ENCODE peak calls at places on chromosomes 7 and 10, in seven cellular contexts. M, L, S, G, I, P and R are unnamed samples.

GRCh38 chr7:119842786-119843185 is 430.2 kb upstream of the KCND2 start:
- DNase-seq in S (no peak), G (no peak), P (no peak), M (no peak), L (no peak), I (no peak), R (no peak)

GRCh38 chr7:372546-372938 is 82.6 kb downstream of the FOXL3 start:
- DNase-seq in G (no peak), I (no peak), P (no peak), L (peak; percentile 5), S (no peak), M (no peak), R (no peak)

GRCh38 chr7:8290645-8291308 is 28.8 kb upstream of the ICA1 start:
- DNase-seq in I (no peak), P (peak; percentile 69), M (no peak), G (no peak), L (no peak), S (no peak), R (no peak)

GRCh38 chr10:52314007-52314821 is at the start of gene DKK1:
- DNase-seq in I (peak; percentile 80), P (peak; percentile 65), G (peak; percentile 73), S (no peak), M (peak; percentile 79), L (peak; percentile 41), R (peak; percentile 43)

GRCh38 chr7:11343818-11344413 is 370.2 kb downstream of the PHF14 start:
- DNase-seq in L (no peak), S (no peak), P (no peak), M (peak; percentile 59), G (no peak), I (peak; percentile 13), R (no peak)

GRCh38 chr10:127743205-127743604 is 6.2 kb downstream of the FOXI2 start:
- DNase-seq in S (no peak), I (no peak), G (no peak), L (no peak), M (no peak), P (no peak), R (no peak)

GRCh38 chr7:115672024-115672423 is 358.5 kb downstream of the TFEC start:
- DNase-seq in L (no peak), P (no peak), G (no peak), S (no peak), I (no peak), M (peak; percentile 37), R (no peak)

GRCh38 chr7:158066085-158066484 is 521.5 kb downstream of the PTPRN2 start:
- DNase-seq in G (no peak), I (no peak), S (no peak), M (no peak), P (no peak), L (no peak), R (no peak)

GRCh38 chr10:100786591-100786990 is 41.2 kb downstream of the PAX2 start:
- DNase-seq in I (no peak), L (no peak), S (no peak), M (no peak), G (no peak), P (no peak), R (no peak)

GRCh38 chr7:144738708-144739314 is 97.0 kb downstream of the TPK1 start:
- DNase-seq in I (no peak), P (no peak), L (no peak), M (peak; percentile 43), G (no peak), S (no peak), R (no peak)

GRCh38 chr7:137908106-137908505 is 61.3 kb upstream of the DGKI start:
- DNase-seq in P (no peak), I (no peak), M (no peak), L (no peak), S (no peak), G (no peak), R (no peak)

GRCh38 chr7:100662377-100662776 is 6.1 kb upstream of the ACTL6B start:
- DNase-seq in M (no peak), G (no peak), P (peak; percentile 62), I (no peak), L (no peak), S (no peak), R (no peak)

GRCh38 chr10:43202224-43202656 is 64.0 kb downstream of the CSGALNACT2 start:
- DNase-seq in S (no peak), I (peak; percentile 50), P (peak; percentile 52), G (no peak), L (no peak), M (peak; percentile 21), R (no peak)

GRCh38 chr10:84216834-84217233 is 8.5 kb downstream of the LRIT2 start:
- DNase-seq in L (no peak), S (no peak), P (no peak), M (no peak), I (no peak), G (no peak), R (no peak)

GRCh38 chr7:152313879-152314604 is 121.8 kb downstream of the KMT2C start:
- DNase-seq in S (no peak), G (peak; percentile 49), L (no peak), P (no peak), I (no peak), M (peak; percentile 91), R (peak; percentile 24)

GRCh38 chr10:76285012-76285411 is 853.6 kb downstream of the LRMDA start:
- DNase-seq in L (no peak), P (no peak), M (peak; percentile 89), S (no peak), G (peak; percentile 67), I (no peak), R (peak; percentile 37)

GRCh38 chr7:24975647-24976260 is 4.2 kb downstream of the OSBPL3 start:
- DNase-seq in L (no peak), S (no peak), M (peak; percentile 36), P (no peak), G (no peak), I (no peak), R (no peak)

GRCh38 chr10:86139066-86139657 is 227.4 kb downstream of the GRID1 start:
- DNase-seq in M (no peak), P (no peak), L (no peak), I (peak; percentile 61), S (no peak), G (no peak), R (no peak)

GRCh38 chr10:48926255-48926654 is 13.4 kb downstream of the LRRC18 start:
- DNase-seq in I (no peak), L (no peak), S (no peak), P (no peak), G (no peak), M (no peak), R (no peak)

GRCh38 chr7:133742709-133743538 is 384.2 kb upstream of the LRGUK start:
- DNase-seq in I (peak; percentile 18), G (no peak), P (no peak), L (no peak), M (peak; percentile 46), S (no peak), R (no peak)

GRCh38 chr10:17326377-17326776 is 98.3 kb downstream of the VIM start:
- DNase-seq in P (no peak), L (no peak), G (no peak), M (no peak), S (no peak), I (no peak), R (no peak)

GRCh38 chr7:1864126-1864940 is 194.3 kb downstream of the ELFN1 start:
- DNase-seq in G (no peak), L (no peak), S (no peak), M (no peak), P (no peak), I (no peak), R (no peak)

GRCh38 chr10:35635576-35635975 is 6.5 kb downstream of the FZD8 start:
- DNase-seq in L (no peak), M (peak; percentile 76), G (no peak), I (peak; percentile 60), P (peak; percentile 65), S (peak; percentile 48), R (no peak)

DNA sequence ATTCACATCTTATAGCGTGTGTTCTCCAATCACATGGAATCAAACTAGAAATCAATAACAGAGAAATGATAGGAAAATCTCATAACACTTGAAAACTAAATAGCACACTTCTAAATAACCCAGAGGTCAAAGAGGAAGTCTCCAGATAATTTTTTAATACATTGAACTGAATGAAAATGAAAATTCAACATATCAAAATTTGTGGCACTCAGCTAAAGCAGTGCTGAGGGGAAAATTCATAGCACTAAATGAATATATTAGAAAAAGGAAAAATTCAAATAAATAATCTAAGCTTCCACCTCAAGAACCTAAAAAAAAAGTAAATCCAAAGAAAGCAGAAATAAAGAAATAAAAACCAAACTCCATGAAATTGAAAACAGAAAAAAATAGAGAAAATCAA is 17.3 kb downstream of the CALML3 start:
- DNase-seq in M (no peak), L (no peak), S (no peak), I (no peak), P (no peak), G (no peak), R (no peak)
- TF ChIP-seq CTCF in M (no peak), L (no peak), S (no peak), I (no peak), P (no peak), G (no peak), R (no peak)

GRCh38 chr7:81457858-81458522 is 311.9 kb downstream of the HGF start:
- DNase-seq in I (no peak), S (no peak), G (peak; percentile 37), L (no peak), M (peak; percentile 68), P (no peak), R (no peak)
- TF ChIP-seq CTCF in I (peak; percentile 35), S (no peak), G (peak; percentile 39), L (peak; percentile 52), M (no peak), P (peak; percentile 41), R (peak; percentile 45)

GRCh38 chr10:94223702-94224370 is 138.9 kb downstream of the NOC3L start:
- DNase-seq in P (no peak), L (peak; percentile 53), M (peak; percentile 34), I (no peak), G (no peak), S (no peak), R (peak; percentile 68)

GRCh38 chr10:94230134-94230785 is 132.5 kb downstream of the NOC3L start:
- DNase-seq in M (no peak), G (no peak), L (no peak), S (no peak), I (no peak), P (no peak), R (no peak)

GRCh38 chr10:94220717-94221116 is 142.0 kb downstream of the NOC3L start:
- DNase-seq in I (no peak), S (no peak), P (no peak), M (no peak), G (no peak), L (no peak), R (no peak)

GRCh38 chr10:94224656-94225055 is 138.1 kb downstream of the NOC3L start:
- DNase-seq in G (no peak), I (no peak), P (no peak), L (no peak), S (no peak), M (no peak), R (no peak)

DNA sequence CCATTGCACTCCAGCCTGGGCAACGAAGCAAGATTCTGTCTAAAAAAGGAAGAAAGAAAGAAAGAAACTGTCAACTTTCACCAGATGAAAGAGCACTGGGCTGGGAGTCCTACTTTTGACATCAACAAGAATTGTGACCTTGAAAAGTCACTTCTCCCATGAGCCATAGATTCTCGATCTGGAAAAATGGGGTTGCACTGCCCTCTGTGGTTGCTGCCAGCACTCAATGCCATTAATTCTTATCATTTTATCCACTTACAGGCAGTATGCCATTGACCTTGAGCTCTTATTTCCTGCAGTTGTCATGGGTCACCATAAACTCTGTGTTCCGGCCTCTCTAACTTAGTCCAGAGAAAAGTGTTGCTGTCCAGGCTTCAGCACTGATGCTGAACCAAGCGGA is 137.2 kb downstream of the NOC3L start:
- DNase-seq in S (no peak), G (no peak), L (no peak), I (no peak), M (peak; percentile 35), P (peak; percentile 60), R (no peak)
- TF ChIP-seq CTCF in S (no peak), G (peak; percentile 36), L (peak; percentile 28), I (no peak), M (peak; percentile 22), P (peak; percentile 32), R (no peak)

GRCh38 chr7:22782616-22783232 is 39.9 kb downstream of the TOMM7 start:
- DNase-seq in G (no peak), L (peak; percentile 55), P (peak; percentile 79), M (peak; percentile 55), I (peak; percentile 73), S (peak; percentile 46), R (no peak)
- TF ChIP-seq CTCF in G (peak; percentile 76), L (peak; percentile 82), P (peak; percentile 62), M (peak; percentile 56), I (peak; percentile 72), S (no peak), R (peak; percentile 56)